ENCODE peak calls at places on chromosomes 7 and 10, in five cellular contexts. B is CD8-positive, alpha-beta memory T cell; M is uterus; Z is stomach; S is hepatocyte. V is an unnamed sample.

GRCh38 chr7:145599376-145599775 is 517.2 kb upstream of the CNTNAP2 start:
- DNase-seq in B (no peak), Z (no peak), M (no peak), S (no peak), V (no peak)

GRCh38 chr10:48476279-48476982 is 128.4 kb downstream of the ARHGAP22 start:
- DNase-seq in S (no peak), M (no peak), Z (peak; percentile 17), B (no peak), V (no peak)

GRCh38 chr10:1577371-1577770 is 160.0 kb downstream of the ADARB2 start:
- DNase-seq in B (no peak), S (no peak), M (no peak), Z (no peak), V (no peak)

GRCh38 chr10:13587367-13587766 is 602 bp downstream of the PRPF18 start:
- DNase-seq in B (no peak), M (no peak), S (peak; percentile 40), Z (no peak), V (no peak)

GRCh38 chr10:71045188-71045841 is 156.9 kb upstream of the PCBD1 start:
- DNase-seq in S (no peak), B (no peak), M (no peak), Z (no peak), V (no peak)

GRCh38 chr10:134205-134742 is 981 bp upstream of the ZMYND11 start:
- DNase-seq in Z (no peak), S (peak; percentile 17), M (no peak), B (peak; percentile 53), V (peak; percentile 30)

GRCh38 chr7:51224811-51225581 is 91.6 kb downstream of the COBL start:
- DNase-seq in M (no peak), Z (peak; percentile 87), S (peak; percentile 63), B (no peak), V (no peak)

GRCh38 chr7:2570021-2570420 is 11.2 kb downstream of the IQCE start:
- DNase-seq in Z (no peak), S (no peak), B (no peak), M (no peak), V (no peak)

GRCh38 chr10:17878896-17879295 is 69.7 kb downstream of the MRC1 start:
- DNase-seq in S (no peak), Z (no peak), B (no peak), M (no peak), V (no peak)

GRCh38 chr10:130105724-130106123 is 4.9 kb downstream of the C10orf143 start:
- DNase-seq in B (no peak), M (no peak), S (no peak), Z (no peak), V (no peak)

GRCh38 chr7:132420527-132420926 is 155.7 kb downstream of the PLXNA4 start:
- DNase-seq in B (no peak), Z (no peak), S (no peak), M (peak; percentile 28), V (no peak)

GRCh38 chr10:486668-487067 is 202.8 kb downstream of the DIP2C start:
- DNase-seq in M (no peak), S (no peak), B (no peak), Z (peak; percentile 23), V (no peak)

GRCh38 chr10:70662362-70663220 is 9.7 kb upstream of the ADAMTS14 start:
- DNase-seq in S (peak; percentile 46), Z (no peak), M (no peak), B (no peak), V (no peak)

GRCh38 chr10:62341419-62341818 is 32.8 kb upstream of the ZNF365 start:
- DNase-seq in M (no peak), Z (no peak), B (no peak), S (no peak), V (no peak)
- H3K9me3 ChIP-seq in M (no peaks in the 10 kb centered on the region), Z (peaks cover 62% of the 10 kb centered on the region), B (peaks cover 9% of the 10 kb centered on the region), S (no peaks in the 10 kb centered on the region), V (peaks cover 70% of the 10 kb centered on the region)

GRCh38 chr10:94334857-94335256 is 27.9 kb downstream of the NOC3L start:
- DNase-seq in B (no peak), M (no peak), Z (no peak), S (no peak), V (no peak)
- H3K27ac ChIP-seq in B (no peak overlapping the region), M (no peak overlapping the region), Z (no peak overlapping the region), S (no peak overlapping the region), V (no peak overlapping the region)

GRCh38 chr10:99533496-99534455 is 1.0 kb downstream of the NKX2-3 start:
- DNase-seq in M (no peak), Z (no peak), S (no peak), B (no peak), V (no peak)
- H3K27me3 ChIP-seq in M (peaks cover 24% of the 10 kb centered on the region), Z (peaks cover 100% of the 10 kb centered on the region), S (peaks cover 98% of the 10 kb centered on the region), B (peaks cover 71% of the 10 kb centered on the region), V (peaks cover 100% of the 10 kb centered on the region)

GRCh38 chr7:122301858-122302745 is 2.4 kb downstream of the FEZF1 start:
- DNase-seq in M (no peak), Z (no peak), S (peak; percentile 17), B (no peak), V (no peak)
- H3K9me3 ChIP-seq in M (no peaks in the 10 kb centered on the region), Z (peaks cover 11% of the 10 kb centered on the region), S (no peaks in the 10 kb centered on the region), B (no peaks in the 10 kb centered on the region), V (no peaks in the 10 kb centered on the region)

GRCh38 chr7:40303996-40304395 is 169.2 kb downstream of the SUGCT start:
- DNase-seq in S (no peak), M (no peak), Z (no peak), B (no peak), V (no peak)
- H3K27ac ChIP-seq in S (no peak overlapping the region), M (no peak overlapping the region), Z (no peak overlapping the region), B (no peak overlapping the region), V (no peak overlapping the region)

GRCh38 chr7:38327597-38327996 is 54.2 kb upstream of the TARP start:
- DNase-seq in Z (no peak), M (no peak), S (no peak), B (no peak), V (no peak)
- H3K27me3 ChIP-seq in Z (no peaks in the 10 kb centered on the region), M (no peaks in the 10 kb centered on the region), S (no peaks in the 10 kb centered on the region), B (no peaks in the 10 kb centered on the region), V (peaks cover 15% of the 10 kb centered on the region)

GRCh38 chr7:99535667-99536066 is 16.2 kb downstream of the FAM200A start:
- DNase-seq in S (no peak), Z (no peak), B (no peak), M (no peak), V (no peak)
- H3K9me3 ChIP-seq in S (peaks cover 23% of the 10 kb centered on the region), Z (peaks cover 89% of the 10 kb centered on the region), B (peaks cover 27% of the 10 kb centered on the region), M (peaks cover 3% of the 10 kb centered on the region), V (peaks cover 99% of the 10 kb centered on the region)

V was measured in left ventricle myocardium inferior.